ENCODE peak calls at places on chromosomes 16 and 17, in nine cellular contexts. C is ovary, D is tibial nerve, S is stomach, F is sigmoid colon, O is H1, V is A549, W is transverse colon, T is GM12878. R is an unnamed sample.
A peak's percentile ranks its signal among the peaks of the same experiment; 100 is the strongest.

GRCh38 chr16:7545251-7545650 is 212.6 kb downstream of the RBFOX1 start:
- DNase-seq in C (no peak), D (no peak), S (no peak), F (no peak), O (no peak), V (no peak), W (no peak), T (no peak), R (no peak)

GRCh38 chr16:54651851-54652770 is 278.6 kb upstream of the IRX5 start:
- DNase-seq in C (no peak), D (no peak), S (no peak), F (no peak), O (no peak), V (no peak), W (no peak), T (no peak), R (no peak)

GRCh38 chr17:79533116-79533515 is 77.7 kb downstream of the RBFOX3 start:
- DNase-seq in C (no peak), D (no peak), S (no peak), F (no peak), O (no peak), V (no peak), W (no peak), T (no peak), R (no peak)

GRCh38 chr16:84950906-84951305 is 60.4 kb downstream of the ZDHHC7 start:
- DNase-seq in C (no peak), D (no peak), S (no peak), F (no peak), O (no peak), V (peak; percentile 51), W (no peak), T (no peak), R (no peak)

GRCh38 chr17:30824002-30824355 is 513 bp downstream of the CRLF3 start:
- DNase-seq in C (no peak), D (no peak), S (no peak), F (no peak), O (no peak), V (peak; percentile 64), W (peak; percentile 43), T (no peak), R (no peak)

GRCh38 chr17:56928586-56928985 is 14.7 kb upstream of the TRIM25 start:
- DNase-seq in C (no peak), D (no peak), S (no peak), F (no peak), O (no peak), V (no peak), W (no peak), T (no peak), R (no peak)

GRCh38 chr16:86324320-86324719 is 186.0 kb upstream of the FOXF1 start:
- DNase-seq in C (no peak), D (no peak), S (no peak), F (peak; percentile 65), O (no peak), V (no peak), W (no peak), T (no peak), R (no peak)

GRCh38 chr17:70772761-70773160 is 603.4 kb downstream of the KCNJ2 start:
- DNase-seq in C (no peak), D (no peak), S (no peak), F (no peak), O (no peak), V (no peak), W (no peak), T (no peak), R (no peak)

GRCh38 chr16:66332599-66332998 is 33.9 kb upstream of the CDH5 start:
- DNase-seq in C (no peak), D (no peak), S (no peak), F (no peak), O (no peak), V (no peak), W (no peak), T (no peak), R (no peak)

GRCh38 chr17:39082482-39082881 is 69.0 kb downstream of the PLXDC1 start:
- DNase-seq in C (no peak), D (no peak), S (no peak), F (no peak), O (no peak), V (no peak), W (no peak), T (no peak), R (no peak)

GRCh38 chr17:9644910-9645751 is at the start of gene USP43:
- DNase-seq in C (no peak), D (no peak), S (peak; percentile 69), F (no peak), O (peak; percentile 83), V (peak; percentile 47), W (peak; percentile 80), T (no peak), R (no peak)

GRCh38 chr16:379183-379960 is 2.4 kb downstream of the PGAP6 start:
- DNase-seq in C (no peak), D (no peak), S (peak; percentile 93), F (no peak), O (peak; percentile 84), V (no peak), W (peak; percentile 84), T (no peak), R (no peak)
- TF ChIP-seq EP300 in C (no peak), D (no peak), S (no peak), F (no peak), O (no peak), V (no peak), W (no peak), T (no peak), R (no peak)

DNA sequence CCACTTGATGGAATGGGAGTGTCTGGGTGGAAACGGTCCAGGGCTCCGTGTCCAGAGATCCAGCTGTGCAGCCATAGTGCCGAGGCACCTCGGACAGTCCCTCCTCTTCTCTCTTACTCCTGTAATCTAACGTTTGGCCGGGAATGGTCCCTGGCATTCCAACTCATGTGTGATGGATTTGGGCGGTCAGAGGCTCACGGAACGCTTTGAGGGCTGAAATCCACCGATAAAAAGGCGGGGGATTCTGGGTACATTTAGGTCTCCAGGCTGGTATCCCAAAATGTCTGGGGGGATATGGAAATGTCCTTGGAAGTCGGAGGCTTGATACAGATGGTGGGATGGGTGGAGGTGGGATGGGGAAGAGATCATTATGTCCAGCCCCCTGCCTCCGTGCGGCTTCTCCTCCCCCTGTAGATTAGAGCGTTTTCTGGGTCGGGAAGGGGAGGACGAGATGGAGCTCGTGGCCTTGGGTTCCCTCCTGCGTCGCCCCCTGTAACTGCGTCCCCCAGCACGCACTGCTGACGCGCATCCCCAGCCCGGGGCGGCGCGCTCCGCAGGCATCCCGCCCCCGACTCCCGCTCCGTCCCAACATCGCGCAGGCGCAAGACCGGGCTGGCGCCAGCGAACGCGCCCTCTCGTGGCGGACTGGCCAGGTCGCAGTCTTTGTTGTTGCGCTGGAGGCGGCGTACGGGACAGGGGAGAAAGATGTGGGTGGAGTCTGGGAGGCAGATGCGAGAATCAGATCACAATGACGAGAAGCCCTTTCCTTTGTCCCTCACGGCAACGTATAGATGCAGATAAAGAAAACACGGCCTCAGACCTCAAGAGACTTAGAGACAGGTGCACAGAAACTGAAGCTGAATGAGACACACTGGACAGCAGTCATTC is 4.5 kb upstream of the SGCA start:
- DNase-seq in C (peak; percentile 93), D (peak; percentile 86), S (peak; percentile 94), F (peak; percentile 96), O (peak; percentile 99), V (peak; percentile 100), W (peak; percentile 94), T (peak; percentile 80), R (peak; percentile 98)
- TF ChIP-seq POLR2A in C (peak; percentile 61), D (peak; percentile 62), S (no peak), F (peak; percentile 44), O (no peak), V (peak; percentile 92), W (no peak), T (peak; percentile 83), R (peak; percentile 46)

DNA sequence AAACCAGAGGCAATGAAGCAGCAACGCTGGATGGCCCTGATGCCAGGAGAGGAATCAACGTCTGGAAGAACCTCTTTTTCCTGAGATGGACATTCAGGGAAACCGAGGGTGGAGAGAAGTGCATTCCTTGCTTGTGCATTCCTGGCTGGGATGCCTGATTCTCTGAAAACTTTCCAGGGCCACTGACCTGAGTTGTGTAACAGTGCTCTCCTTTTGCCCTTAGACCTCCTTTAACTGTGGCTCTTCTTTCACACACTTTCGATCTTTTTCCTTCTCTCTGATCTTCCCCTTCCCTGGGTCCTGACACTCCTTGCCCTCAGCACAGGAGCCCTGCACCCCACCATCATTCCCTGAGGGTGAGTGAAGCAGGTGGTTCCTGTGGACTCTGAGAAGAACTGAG is 20.4 kb upstream of the SP2 start:
- DNase-seq in C (peak; percentile 35), D (no peak), S (no peak), F (no peak), O (no peak), V (no peak), W (no peak), T (no peak), R (no peak)
- TF ChIP-seq EP300 in C (no peak), D (no peak), S (no peak), F (no peak), O (no peak), V (no peak), W (no peak), T (no peak), R (no peak)

GRCh38 chr17:73760186-73760758 is 116.0 kb upstream of the SDK2 start:
- DNase-seq in C (no peak), D (no peak), S (no peak), F (no peak), O (peak; percentile 76), V (no peak), W (no peak), T (no peak), R (no peak)

GRCh38 chr17:73759324-73760185 is 115.3 kb upstream of the SDK2 start:
- DNase-seq in C (no peak), D (no peak), S (no peak), F (no peak), O (no peak), V (no peak), W (no peak), T (no peak), R (no peak)

GRCh38 chr17:73754886-73755285 is 110.6 kb upstream of the SDK2 start:
- DNase-seq in C (no peak), D (no peak), S (no peak), F (no peak), O (no peak), V (no peak), W (no peak), T (no peak), R (no peak)

GRCh38 chr17:73758245-73758644 is 114.0 kb upstream of the SDK2 start:
- DNase-seq in C (no peak), D (no peak), S (no peak), F (no peak), O (no peak), V (no peak), W (no peak), T (no peak), R (no peak)

GRCh38 chr17:73757324-73757942 is 113.2 kb upstream of the SDK2 start:
- DNase-seq in C (no peak), D (no peak), S (no peak), F (no peak), O (no peak), V (no peak), W (no peak), T (no peak), R (no peak)
- TF ChIP-seq POLR2A in C (no peak), D (no peak), S (no peak), F (no peak), O (no peak), V (no peak), W (no peak), T (no peak), R (no peak)